ENCODE peak calls at places on chromosomes 5 and 9, in five cellular contexts. G, Q, W, S and Y are unnamed samples.

GRCh38 chr5:134113908-134114875 is at the start of gene TCF7:
- DNase-seq in G (peak), Q (peak), W (peak), S (peak), Y (peak)

GRCh38 chr9:92969516-92970466 is 22.5 kb downstream of the FGD3 start:
- DNase-seq in G (no peak), Q (no peak), W (no peak), S (no peak), Y (no peak)

GRCh38 chr9:128684065-128684324 is 5.0 kb upstream of the SET start:
- DNase-seq in G (no peak), Q (no peak), W (no peak), S (no peak), Y (no peak)

GRCh38 chr9:128211551-128212281 is 8.5 kb downstream of the DNM1 start:
- DNase-seq in G (no peak), Q (no peak), W (no peak), S (no peak), Y (no peak)

GRCh38 chr9:123438821-123439220 is 82.8 kb downstream of the CRB2 start:
- DNase-seq in G (no peak), Q (no peak), W (no peak), S (no peak), Y (no peak)

GRCh38 chr5:180817847-180818246 is 15.2 kb upstream of the MGAT1 start:
- DNase-seq in G (no peak), Q (no peak), W (no peak), S (no peak), Y (no peak)

GRCh38 chr5:128870923-128871322 is 94.4 kb upstream of the SLC27A6 start:
- DNase-seq in G (no peak), Q (no peak), W (no peak), S (no peak), Y (no peak)

GRCh38 chr5:41748631-41749030 is 121.6 kb downstream of the OXCT1 start:
- DNase-seq in G (peak), Q (no peak), W (no peak), S (no peak), Y (no peak)

GRCh38 chr9:129330711-129331279 is 152.7 kb upstream of the IER5L start:
- DNase-seq in G (peak), Q (no peak), W (no peak), S (no peak), Y (no peak)

GRCh38 chr9:131094622-131095021 is 1.7 kb upstream of the AIF1L start:
- DNase-seq in G (peak), Q (no peak), W (no peak), S (no peak), Y (no peak)

GRCh38 chr5:99621772-99622681 is 693.2 kb upstream of the CHD1 start:
- DNase-seq in G (no peak), Q (no peak), W (no peak), S (no peak), Y (no peak)

GRCh38 chr5:53032188-53032587 is 43.0 kb downstream of the ITGA2 start:
- DNase-seq in G (no peak), Q (no peak), W (no peak), S (peak), Y (no peak)